ENCODE peak calls at places on chromosomes 12 and 14, in ten cellular contexts. J, U, Z, M, Y, W, A, N, S and E are unnamed samples.

GRCh38 chr14:61456720-61457119 is 135.3 kb downstream of the PRKCH start:
- DNase-seq in J (peak; percentile 77), U (peak; percentile 82), Z (peak; percentile 86), M (peak; percentile 81), Y (peak; percentile 58), W (peak; percentile 91), A (peak; percentile 89), N (peak; percentile 61), S (peak; percentile 77), E (peak; percentile 79)

GRCh38 chr12:78386871-78387270 is 477.7 kb upstream of the SYT1 start:
- DNase-seq in J (no peak), U (no peak), Z (no peak), M (no peak), Y (no peak), W (no peak), A (no peak), N (no peak), S (no peak), E (no peak)

GRCh38 chr14:95515523-95516517 is 630 bp downstream of the SYNE3 start:
- DNase-seq in J (peak; percentile 84), U (peak; percentile 87), Z (peak; percentile 74), M (peak; percentile 79), Y (peak; percentile 80), W (peak; percentile 80), A (no peak), N (peak; percentile 44), S (peak; percentile 83), E (peak; percentile 76)

GRCh38 chr12:51620448-51620847 is 29.4 kb downstream of the SCN8A start:
- DNase-seq in J (no peak), U (no peak), Z (no peak), M (no peak), Y (no peak), W (no peak), A (no peak), N (no peak), S (no peak), E (no peak)

GRCh38 chr12:94622475-94622874 is 27.9 kb downstream of the TMCC3 start:
- DNase-seq in J (no peak), U (no peak), Z (no peak), M (no peak), Y (no peak), W (no peak), A (no peak), N (no peak), S (no peak), E (no peak)

GRCh38 chr12:22821985-22822384 is 197.0 kb downstream of the ETNK1 start:
- DNase-seq in J (no peak), U (no peak), Z (no peak), M (no peak), Y (no peak), W (no peak), A (no peak), N (no peak), S (no peak), E (no peak)

GRCh38 chr14:59069455-59069854 is 119.0 kb upstream of the DAAM1 start:
- DNase-seq in J (no peak), U (no peak), Z (no peak), M (no peak), Y (no peak), W (no peak), A (no peak), N (no peak), S (no peak), E (no peak)

GRCh38 chr12:88578274-88578673 is 2.0 kb downstream of the KITLG start:
- DNase-seq in J (no peak), U (no peak), Z (no peak), M (no peak), Y (no peak), W (no peak), A (no peak), N (no peak), S (no peak), E (no peak)

GRCh38 chr14:101335061-101335661 is 226.1 kb upstream of the DIO3 start:
- DNase-seq in J (no peak), U (no peak), Z (no peak), M (no peak), Y (no peak), W (no peak), A (no peak), N (no peak), S (no peak), E (no peak)

GRCh38 chr14:31937730-31938346 is 139.3 kb upstream of the ARHGAP5 start:
- DNase-seq in J (no peak), U (peak; percentile 61), Z (peak; percentile 75), M (peak; percentile 77), Y (no peak), W (peak; percentile 35), A (peak; percentile 69), N (no peak), S (peak; percentile 12), E (peak; percentile 49)

GRCh38 chr12:27245039-27245438 is 953 bp downstream of the STK38L start:
- DNase-seq in J (no peak), U (no peak), Z (no peak), M (no peak), Y (no peak), W (no peak), A (no peak), N (no peak), S (no peak), E (no peak)

GRCh38 chr14:52078093-52078492 is 9.2 kb upstream of the NID2 start:
- DNase-seq in J (no peak), U (no peak), Z (no peak), M (no peak), Y (no peak), W (no peak), A (no peak), N (no peak), S (no peak), E (no peak)

GRCh38 chr12:52817003-52817698 is 3.2 kb upstream of the KRT4 start:
- DNase-seq in J (no peak), U (no peak), Z (no peak), M (no peak), Y (no peak), W (no peak), A (no peak), N (no peak), S (no peak), E (no peak)

GRCh38 chr14:75442166-75442565 is 14.3 kb downstream of the JDP2 start:
- DNase-seq in J (no peak), U (no peak), Z (no peak), M (no peak), Y (no peak), W (no peak), A (no peak), N (no peak), S (no peak), E (no peak)

GRCh38 chr12:80553316-80553715 is 109.3 kb downstream of the PTPRQ start:
- DNase-seq in J (no peak), U (no peak), Z (peak; percentile 9), M (no peak), Y (no peak), W (no peak), A (no peak), N (no peak), S (no peak), E (no peak)

GRCh38 chr12:116259800-116260589 is 17.5 kb downstream of the MED13L start:
- DNase-seq in J (no peak), U (no peak), Z (no peak), M (no peak), Y (no peak), W (no peak), A (no peak), N (no peak), S (no peak), E (no peak)
- H3K4me1 ChIP-seq in J (peaks cover 75% of the 10 kb centered on the region), U (peaks cover 81% of the 10 kb centered on the region), Z (peaks cover 100% of the 10 kb centered on the region), M (peaks cover 72% of the 10 kb centered on the region), Y (peaks cover 83% of the 10 kb centered on the region), W (peaks cover 18% of the 10 kb centered on the region), A (peaks cover 66% of the 10 kb centered on the region), N (peaks cover 48% of the 10 kb centered on the region), S (peaks cover 76% of the 10 kb centered on the region), E (peaks cover 12% of the 10 kb centered on the region)

GRCh38 chr14:56889705-56890104 is 79.4 kb upstream of the OTX2 start:
- DNase-seq in J (no peak), U (no peak), Z (no peak), M (no peak), Y (no peak), W (no peak), A (no peak), N (no peak), S (no peak), E (no peak)

GRCh38 chr14:56886471-56887062 is 76.3 kb upstream of the OTX2 start:
- DNase-seq in J (no peak), U (no peak), Z (no peak), M (no peak), Y (no peak), W (no peak), A (no peak), N (no peak), S (no peak), E (no peak)

GRCh38 chr14:56885795-56886194 is 75.5 kb upstream of the OTX2 start:
- DNase-seq in J (no peak), U (no peak), Z (no peak), M (no peak), Y (no peak), W (no peak), A (no peak), N (no peak), S (no peak), E (no peak)

GRCh38 chr14:56887211-56887610 is 76.9 kb upstream of the OTX2 start:
- DNase-seq in J (no peak), U (no peak), Z (no peak), M (no peak), Y (no peak), W (no peak), A (no peak), N (no peak), S (no peak), E (no peak)

GRCh38 chr14:56888274-56888673 is 78.0 kb upstream of the OTX2 start:
- DNase-seq in J (no peak), U (no peak), Z (no peak), M (no peak), Y (no peak), W (no peak), A (no peak), N (no peak), S (no peak), E (no peak)
- H3K4me1 ChIP-seq in J (no peaks in the 10 kb centered on the region), U (no peaks in the 10 kb centered on the region), Z (no peaks in the 10 kb centered on the region), M (no peaks in the 10 kb centered on the region), Y (no peaks in the 10 kb centered on the region), W (no peaks in the 10 kb centered on the region), A (no peaks in the 10 kb centered on the region), N (no peaks in the 10 kb centered on the region), S (no peaks in the 10 kb centered on the region), E (no peaks in the 10 kb centered on the region)

DNA sequence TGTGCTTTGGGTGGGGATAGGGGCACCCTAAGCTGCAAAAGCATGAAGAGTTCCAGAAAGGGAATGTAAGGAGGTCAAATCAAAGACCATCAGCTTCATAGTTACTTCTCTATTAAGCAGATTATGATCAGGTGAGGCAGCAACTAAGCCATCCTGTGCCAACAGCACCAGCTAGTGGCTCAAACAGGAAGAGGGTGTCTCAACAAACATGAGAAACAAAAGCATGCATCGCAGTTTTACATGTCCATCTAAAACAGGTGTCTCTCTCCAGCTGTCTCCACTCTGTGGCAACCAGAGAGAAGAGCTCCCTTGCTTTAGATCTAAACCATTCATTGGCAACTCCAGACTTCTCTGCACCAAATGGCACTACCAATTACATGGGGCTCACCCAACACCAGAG is 52.9 kb downstream of the ACTN1 start:
- DNase-seq in J (no peak), U (no peak), Z (no peak), M (no peak), Y (no peak), W (no peak), A (no peak), N (no peak), S (no peak), E (no peak)
- H3K4me1 ChIP-seq in J (peaks cover 32% of the 10 kb centered on the region), U (peaks cover 11% of the 10 kb centered on the region), Z (peaks cover 26% of the 10 kb centered on the region), M (peaks cover 55% of the 10 kb centered on the region), Y (peaks cover 48% of the 10 kb centered on the region), W (peaks cover 17% of the 10 kb centered on the region), A (peaks cover 69% of the 10 kb centered on the region), N (peaks cover 7% of the 10 kb centered on the region), S (no peaks in the 10 kb centered on the region), E (no peaks in the 10 kb centered on the region)

GRCh38 chr12:32115404-32116104 is 8.9 kb downstream of the BICD1 start:
- DNase-seq in J (no peak), U (peak; percentile 86), Z (peak; percentile 89), M (peak; percentile 90), Y (peak; percentile 50), W (peak; percentile 62), A (peak; percentile 95), N (peak; percentile 29), S (no peak), E (no peak)
- H3K4me1 ChIP-seq in J (peaks cover 9% of the 10 kb centered on the region), U (no peaks in the 10 kb centered on the region), Z (peaks cover 45% of the 10 kb centered on the region), M (peaks cover 18% of the 10 kb centered on the region), Y (peaks cover 15% of the 10 kb centered on the region), W (peaks cover 21% of the 10 kb centered on the region), A (peaks cover 9% of the 10 kb centered on the region), N (no peaks in the 10 kb centered on the region), S (no peaks in the 10 kb centered on the region), E (peaks cover 3% of the 10 kb centered on the region)